ENCODE peak calls at places on chromosome 11, in seven cellular contexts. Q is fibroblast of lung, Y is GM19239, J is choroid plexus epithelial cell, Z is psoas muscle, U is activated T-cell treated with anti-CD3 and anti-CD28 coated beads for 1 hour, I is SK-MEL-5. H is an unnamed sample.

GRCh38 chr11:65389294-65389980 is 3.0 kb downstream of the FRMD8 start:
- DNase-seq in Q (no peak), Y (no peak), J (no peak), Z (no peak), U (no peak), I (no peak), H (no peak)

GRCh38 chr11:70833554-70833953 is 418.8 kb downstream of the SHANK2 start:
- DNase-seq in Q (no peak), Y (no peak), J (no peak), Z (no peak), U (no peak), I (no peak), H (no peak)

GRCh38 chr11:45373506-45373905 is 87.4 kb upstream of the SYT13 start:
- DNase-seq in Q (no peak), Y (no peak), J (no peak), Z (no peak), U (no peak), I (no peak), H (no peak)

GRCh38 chr11:71330996-71331395 is 78.6 kb upstream of the SHANK2 start:
- DNase-seq in Q (no peak), Y (no peak), J (no peak), Z (peak), U (no peak), I (no peak), H (no peak)

GRCh38 chr11:65478411-65479183 is 20.2 kb upstream of the MALAT1 start:
- DNase-seq in Q (peak), Y (no peak), J (peak), Z (peak), U (no peak), I (no peak), H (no peak)

GRCh38 chr11:9716275-9717039 is 52.6 kb downstream of the SWAP70 start:
- DNase-seq in Q (peak), Y (peak), J (peak), Z (no peak), U (no peak), I (no peak), H (peak)

GRCh38 chr11:73401924-73402833 is 26.0 kb downstream of the RELT start:
- DNase-seq in Q (no peak), Y (no peak), J (no peak), Z (no peak), U (no peak), I (no peak), H (no peak)

GRCh38 chr11:23924226-23924625 is 572.6 kb upstream of the LUZP2 start:
- DNase-seq in Q (no peak), Y (no peak), J (no peak), Z (no peak), U (no peak), I (no peak), H (no peak)